ENCODE peak calls at places on chromosomes 7 and 10, in nine cellular contexts. One of them, this sample, is unnamed. For H3K4me1, the result is how much of the 10 kb centered on the place peaks cover.

GRCh38 chr7:64947252-64948000 is 43.4 kb downstream of the ZNF117 start:
- DNase-seq in stomach: no peak
- DNase-seq in tibial nerve: no peak
- DNase-seq in Karpas-422: no peak
- DNase-seq in uterus: no peak
- DNase-seq in psoas muscle: no peak
- DNase-seq in right lobe of liver: peak
- DNase-seq in kidney: peak
- DNase-seq in small intestine: no peak
- DNase-seq in this sample: no peak

GRCh38 chr7:43872401-43873165 is 3.3 kb upstream of the MRPS24 start:
- DNase-seq in psoas muscle: peak
- DNase-seq in tibial nerve: no peak
- DNase-seq in uterus: peak
- DNase-seq in kidney: no peak
- DNase-seq in small intestine: peak
- DNase-seq in right lobe of liver: no peak
- DNase-seq in Karpas-422: no peak
- DNase-seq in stomach: no peak
- DNase-seq in this sample: peak

GRCh38 chr7:120675076-120675475 is 182.9 kb downstream of the TSPAN12 start:
- DNase-seq in right lobe of liver: no peak
- DNase-seq in psoas muscle: no peak
- DNase-seq in uterus: no peak
- DNase-seq in tibial nerve: no peak
- DNase-seq in Karpas-422: no peak
- DNase-seq in kidney: no peak
- DNase-seq in stomach: no peak
- DNase-seq in small intestine: no peak
- DNase-seq in this sample: no peak

GRCh38 chr7:143892527-143893300 is 9.3 kb downstream of the TCAF1 start:
- DNase-seq in tibial nerve: no peak
- DNase-seq in uterus: no peak
- DNase-seq in small intestine: peak
- DNase-seq in Karpas-422: peak
- DNase-seq in right lobe of liver: peak
- DNase-seq in psoas muscle: no peak
- DNase-seq in stomach: no peak
- DNase-seq in kidney: no peak
- DNase-seq in this sample: no peak

GRCh38 chr7:45937301-45937700 is 16.2 kb upstream of the IGFBP3 start:
- DNase-seq in psoas muscle: no peak
- DNase-seq in stomach: no peak
- DNase-seq in kidney: no peak
- DNase-seq in Karpas-422: no peak
- DNase-seq in right lobe of liver: no peak
- DNase-seq in uterus: no peak
- DNase-seq in small intestine: no peak
- DNase-seq in tibial nerve: no peak
- DNase-seq in this sample: no peak

GRCh38 chr10:117892681-117893220 is 154.0 kb downstream of the RAB11FIP2 start:
- DNase-seq in kidney: no peak
- DNase-seq in uterus: no peak
- DNase-seq in right lobe of liver: no peak
- DNase-seq in tibial nerve: no peak
- DNase-seq in stomach: no peak
- DNase-seq in Karpas-422: no peak
- DNase-seq in psoas muscle: no peak
- DNase-seq in small intestine: no peak
- DNase-seq in this sample: no peak

GRCh38 chr10:51937313-51937712 is 237.9 kb upstream of the CSTF2T start:
- DNase-seq in Karpas-422: no peak
- DNase-seq in kidney: no peak
- DNase-seq in stomach: no peak
- DNase-seq in right lobe of liver: no peak
- DNase-seq in uterus: no peak
- DNase-seq in psoas muscle: no peak
- DNase-seq in small intestine: no peak
- DNase-seq in tibial nerve: no peak
- DNase-seq in this sample: no peak

GRCh38 chr10:97169063-97169462 is 16.7 kb downstream of the SLIT1 start:
- DNase-seq in tibial nerve: no peak
- DNase-seq in kidney: peak
- DNase-seq in right lobe of liver: peak
- DNase-seq in small intestine: no peak
- DNase-seq in uterus: no peak
- DNase-seq in psoas muscle: no peak
- DNase-seq in stomach: no peak
- DNase-seq in Karpas-422: no peak
- DNase-seq in this sample: no peak

GRCh38 chr10:114043532-114044250 is at the start of gene ADRB1:
- DNase-seq in stomach: peak
- DNase-seq in small intestine: peak
- DNase-seq in Karpas-422: no peak
- DNase-seq in tibial nerve: peak
- DNase-seq in kidney: peak
- DNase-seq in right lobe of liver: peak
- DNase-seq in uterus: peak
- DNase-seq in psoas muscle: peak
- DNase-seq in this sample: peak

GRCh38 chr7:127231415-127231814 is 21.3 kb downstream of the GRM8 start:
- DNase-seq in kidney: no peak
- DNase-seq in stomach: no peak
- DNase-seq in Karpas-422: no peak
- DNase-seq in small intestine: no peak
- DNase-seq in uterus: no peak
- DNase-seq in psoas muscle: no peak
- DNase-seq in tibial nerve: no peak
- DNase-seq in right lobe of liver: no peak
- DNase-seq in this sample: no peak

GRCh38 chr7:133052357-133052756 is 29.5 kb downstream of the CHCHD3 start:
- DNase-seq in uterus: no peak
- DNase-seq in kidney: no peak
- DNase-seq in Karpas-422: no peak
- DNase-seq in tibial nerve: no peak
- DNase-seq in psoas muscle: no peak
- DNase-seq in stomach: no peak
- DNase-seq in right lobe of liver: no peak
- DNase-seq in small intestine: no peak
- DNase-seq in this sample: no peak
- H3K4me3 ChIP-seq in uterus: no peak
- H3K4me3 ChIP-seq in kidney: no peak
- H3K4me3 ChIP-seq in Karpas-422: no peak
- H3K4me3 ChIP-seq in tibial nerve: no peak
- H3K4me3 ChIP-seq in psoas muscle: peak
- H3K4me3 ChIP-seq in stomach: no peak
- H3K4me3 ChIP-seq in right lobe of liver: no peak
- H3K4me3 ChIP-seq in small intestine: no peak
- H3K4me3 ChIP-seq in this sample: no peak

DNA sequence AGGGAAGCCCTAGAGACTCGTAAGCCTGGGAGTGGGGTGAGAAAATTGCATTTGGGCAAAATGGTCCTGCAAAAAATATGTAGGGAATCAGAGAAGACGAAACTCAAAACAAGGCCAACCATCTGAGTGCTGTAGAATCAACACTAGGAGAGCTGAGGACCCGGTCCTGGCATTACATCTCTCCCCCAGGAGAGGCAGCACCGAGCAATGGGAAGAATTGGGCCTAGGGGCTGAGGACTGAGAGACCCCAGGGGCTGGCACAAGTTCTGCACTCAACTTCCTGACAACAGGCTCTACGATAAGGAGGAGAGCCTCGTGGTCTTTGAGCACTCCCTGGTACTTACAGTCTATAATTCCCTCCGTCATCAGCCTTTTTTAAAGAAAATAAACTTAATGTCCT is 47.6 kb downstream of the BPGM start:
- DNase-seq in psoas muscle: no peak
- DNase-seq in small intestine: no peak
- DNase-seq in kidney: no peak
- DNase-seq in Karpas-422: no peak
- DNase-seq in right lobe of liver: no peak
- DNase-seq in uterus: no peak
- DNase-seq in tibial nerve: no peak
- DNase-seq in stomach: no peak
- DNase-seq in this sample: no peak
- H3K4me1 ChIP-seq in psoas muscle: under half
- H3K4me1 ChIP-seq in small intestine: under half
- H3K4me1 ChIP-seq in kidney: under half
- H3K4me1 ChIP-seq in Karpas-422: under half
- H3K4me1 ChIP-seq in right lobe of liver: under half
- H3K4me1 ChIP-seq in uterus: under half
- H3K4me1 ChIP-seq in tibial nerve: under half
- H3K4me1 ChIP-seq in stomach: under half
- H3K4me1 ChIP-seq in this sample: under half

GRCh38 chr7:114799522-114800133 is 122.3 kb upstream of the MDFIC start:
- DNase-seq in psoas muscle: no peak
- DNase-seq in kidney: no peak
- DNase-seq in right lobe of liver: no peak
- DNase-seq in small intestine: no peak
- DNase-seq in uterus: no peak
- DNase-seq in stomach: no peak
- DNase-seq in Karpas-422: no peak
- DNase-seq in tibial nerve: no peak
- DNase-seq in this sample: no peak
- H3K4me3 ChIP-seq in psoas muscle: no peak
- H3K4me3 ChIP-seq in kidney: no peak
- H3K4me3 ChIP-seq in right lobe of liver: no peak
- H3K4me3 ChIP-seq in small intestine: no peak
- H3K4me3 ChIP-seq in uterus: no peak
- H3K4me3 ChIP-seq in stomach: no peak
- H3K4me3 ChIP-seq in Karpas-422: no peak
- H3K4me3 ChIP-seq in tibial nerve: no peak
- H3K4me3 ChIP-seq in this sample: no peak

GRCh38 chr10:50595785-50596184 is 28.0 kb downstream of the SGMS1 start:
- DNase-seq in right lobe of liver: no peak
- DNase-seq in Karpas-422: no peak
- DNase-seq in kidney: no peak
- DNase-seq in psoas muscle: no peak
- DNase-seq in stomach: no peak
- DNase-seq in tibial nerve: no peak
- DNase-seq in uterus: no peak
- DNase-seq in small intestine: no peak
- DNase-seq in this sample: no peak

GRCh38 chr10:50594012-50594411 is 29.7 kb downstream of the SGMS1 start:
- DNase-seq in uterus: no peak
- DNase-seq in kidney: no peak
- DNase-seq in Karpas-422: no peak
- DNase-seq in small intestine: no peak
- DNase-seq in tibial nerve: no peak
- DNase-seq in psoas muscle: no peak
- DNase-seq in right lobe of liver: no peak
- DNase-seq in stomach: no peak
- DNase-seq in this sample: no peak

GRCh38 chr10:50593523-50593922 is 30.2 kb downstream of the SGMS1 start:
- DNase-seq in stomach: no peak
- DNase-seq in tibial nerve: no peak
- DNase-seq in psoas muscle: no peak
- DNase-seq in small intestine: no peak
- DNase-seq in right lobe of liver: no peak
- DNase-seq in Karpas-422: no peak
- DNase-seq in uterus: no peak
- DNase-seq in kidney: no peak
- DNase-seq in this sample: no peak

GRCh38 chr10:50596897-50597296 is 26.9 kb downstream of the SGMS1 start:
- DNase-seq in right lobe of liver: no peak
- DNase-seq in Karpas-422: no peak
- DNase-seq in psoas muscle: no peak
- DNase-seq in small intestine: no peak
- DNase-seq in tibial nerve: no peak
- DNase-seq in kidney: no peak
- DNase-seq in uterus: no peak
- DNase-seq in stomach: no peak
- DNase-seq in this sample: no peak

GRCh38 chr10:50596456-50596855 is 27.3 kb downstream of the SGMS1 start:
- DNase-seq in Karpas-422: no peak
- DNase-seq in right lobe of liver: no peak
- DNase-seq in kidney: no peak
- DNase-seq in tibial nerve: no peak
- DNase-seq in small intestine: no peak
- DNase-seq in uterus: no peak
- DNase-seq in psoas muscle: no peak
- DNase-seq in stomach: no peak
- DNase-seq in this sample: no peak
- H3K4me1 ChIP-seq in Karpas-422: under half
- H3K4me1 ChIP-seq in right lobe of liver: under half
- H3K4me1 ChIP-seq in kidney: under half
- H3K4me1 ChIP-seq in tibial nerve: under half
- H3K4me1 ChIP-seq in small intestine: under half
- H3K4me1 ChIP-seq in uterus: under half
- H3K4me1 ChIP-seq in psoas muscle: under half
- H3K4me1 ChIP-seq in stomach: half or more
- H3K4me1 ChIP-seq in this sample: under half

This sample was measured in RWPE2.